ENCODE peak calls at places on chromosomes 6 and 20, in eight cellular contexts. One of them, this sample, is unnamed. For H3K4me1, the result is how much of the 10 kb centered on the place peaks cover.

GRCh38 chr20:35711588-35712209 is 12.5 kb downstream of the ROMO1 start:
- DNase-seq in osteoblast: no peak
- DNase-seq in pancreas: no peak
- DNase-seq in upper lobe of right lung: no peak
- DNase-seq in PC-9: no peak
- DNase-seq in body of pancreas: no peak
- DNase-seq in GM23248: peak
- DNase-seq in CD4-positive, CD25-positive, alpha-beta regulatory T cell: peak
- DNase-seq in this sample: no peak

GRCh38 chr6:76230711-76231110 is 158.2 kb upstream of the IMPG1 start:
- DNase-seq in osteoblast: no peak
- DNase-seq in pancreas: peak
- DNase-seq in upper lobe of right lung: no peak
- DNase-seq in PC-9: no peak
- DNase-seq in body of pancreas: peak
- DNase-seq in GM23248: no peak
- DNase-seq in CD4-positive, CD25-positive, alpha-beta regulatory T cell: no peak
- DNase-seq in this sample: no peak

GRCh38 chr6:170087946-170088348 is 202.9 kb downstream of the DLL1 start:
- DNase-seq in osteoblast: peak
- DNase-seq in pancreas: no peak
- DNase-seq in upper lobe of right lung: peak
- DNase-seq in PC-9: no peak
- DNase-seq in body of pancreas: peak
- DNase-seq in GM23248: no peak
- DNase-seq in CD4-positive, CD25-positive, alpha-beta regulatory T cell: peak
- DNase-seq in this sample: no peak

GRCh38 chr6:11772109-11772830 is 6.3 kb downstream of the ADTRP start:
- DNase-seq in osteoblast: peak
- DNase-seq in pancreas: no peak
- DNase-seq in upper lobe of right lung: no peak
- DNase-seq in PC-9: peak
- DNase-seq in body of pancreas: no peak
- DNase-seq in GM23248: peak
- DNase-seq in CD4-positive, CD25-positive, alpha-beta regulatory T cell: no peak
- DNase-seq in this sample: peak

GRCh38 chr6:411402-412145 is 20.0 kb downstream of the IRF4 start:
- DNase-seq in osteoblast: no peak
- DNase-seq in pancreas: no peak
- DNase-seq in upper lobe of right lung: peak
- DNase-seq in PC-9: no peak
- DNase-seq in body of pancreas: no peak
- DNase-seq in GM23248: peak
- DNase-seq in CD4-positive, CD25-positive, alpha-beta regulatory T cell: no peak
- DNase-seq in this sample: no peak

GRCh38 chr6:75505426-75505825 is 11.8 kb upstream of the FILIP1 start:
- DNase-seq in osteoblast: no peak
- DNase-seq in pancreas: no peak
- DNase-seq in upper lobe of right lung: no peak
- DNase-seq in PC-9: no peak
- DNase-seq in body of pancreas: no peak
- DNase-seq in GM23248: no peak
- DNase-seq in CD4-positive, CD25-positive, alpha-beta regulatory T cell: no peak
- DNase-seq in this sample: no peak

GRCh38 chr6:77619114-77619513 is 33.7 kb upstream of the MEI4 start:
- DNase-seq in osteoblast: no peak
- DNase-seq in pancreas: no peak
- DNase-seq in upper lobe of right lung: no peak
- DNase-seq in PC-9: no peak
- DNase-seq in body of pancreas: no peak
- DNase-seq in GM23248: no peak
- DNase-seq in CD4-positive, CD25-positive, alpha-beta regulatory T cell: no peak
- DNase-seq in this sample: no peak

GRCh38 chr6:1310628-1311399 is 1.1 kb upstream of the FOXQ1 start:
- DNase-seq in osteoblast: peak
- DNase-seq in pancreas: peak
- DNase-seq in upper lobe of right lung: peak
- DNase-seq in PC-9: peak
- DNase-seq in body of pancreas: peak
- DNase-seq in GM23248: peak
- DNase-seq in CD4-positive, CD25-positive, alpha-beta regulatory T cell: no peak
- DNase-seq in this sample: no peak

GRCh38 chr20:49450281-49450707 is 32.2 kb downstream of the KCNB1 start:
- DNase-seq in osteoblast: no peak
- DNase-seq in pancreas: no peak
- DNase-seq in upper lobe of right lung: no peak
- DNase-seq in PC-9: no peak
- DNase-seq in body of pancreas: no peak
- DNase-seq in GM23248: no peak
- DNase-seq in CD4-positive, CD25-positive, alpha-beta regulatory T cell: no peak
- DNase-seq in this sample: no peak

GRCh38 chr20:58718121-58718563 is 25.5 kb downstream of the NPEPL1 start:
- DNase-seq in osteoblast: no peak
- DNase-seq in pancreas: no peak
- DNase-seq in upper lobe of right lung: no peak
- DNase-seq in PC-9: no peak
- DNase-seq in body of pancreas: peak
- DNase-seq in GM23248: no peak
- DNase-seq in CD4-positive, CD25-positive, alpha-beta regulatory T cell: no peak
- DNase-seq in this sample: peak

GRCh38 chr20:18738888-18739287 is 74.7 kb upstream of the SCP2D1 start:
- DNase-seq in osteoblast: no peak
- DNase-seq in pancreas: no peak
- DNase-seq in upper lobe of right lung: no peak
- DNase-seq in PC-9: no peak
- DNase-seq in body of pancreas: no peak
- DNase-seq in GM23248: no peak
- DNase-seq in CD4-positive, CD25-positive, alpha-beta regulatory T cell: no peak
- DNase-seq in this sample: no peak

GRCh38 chr6:119037264-119037663 is 41.2 kb downstream of the FAM184A start:
- DNase-seq in osteoblast: no peak
- DNase-seq in pancreas: no peak
- DNase-seq in upper lobe of right lung: no peak
- DNase-seq in PC-9: no peak
- DNase-seq in body of pancreas: no peak
- DNase-seq in GM23248: no peak
- DNase-seq in CD4-positive, CD25-positive, alpha-beta regulatory T cell: no peak
- DNase-seq in this sample: no peak

GRCh38 chr6:48472121-48472520 is 361.1 kb upstream of the PTCHD4 start:
- DNase-seq in osteoblast: no peak
- DNase-seq in pancreas: no peak
- DNase-seq in upper lobe of right lung: no peak
- DNase-seq in PC-9: no peak
- DNase-seq in body of pancreas: no peak
- DNase-seq in GM23248: no peak
- DNase-seq in CD4-positive, CD25-positive, alpha-beta regulatory T cell: no peak
- DNase-seq in this sample: no peak

GRCh38 chr20:20637998-20638397 is 74.4 kb downstream of the RALGAPA2 start:
- DNase-seq in osteoblast: no peak
- DNase-seq in pancreas: no peak
- DNase-seq in upper lobe of right lung: no peak
- DNase-seq in PC-9: no peak
- DNase-seq in body of pancreas: no peak
- DNase-seq in GM23248: no peak
- DNase-seq in CD4-positive, CD25-positive, alpha-beta regulatory T cell: no peak
- DNase-seq in this sample: no peak

GRCh38 chr6:43627008-43627825 is 1.8 kb downstream of the GTPBP2 start:
- DNase-seq in osteoblast: peak
- DNase-seq in pancreas: peak
- DNase-seq in upper lobe of right lung: peak
- DNase-seq in PC-9: peak
- DNase-seq in body of pancreas: peak
- DNase-seq in GM23248: peak
- DNase-seq in CD4-positive, CD25-positive, alpha-beta regulatory T cell: no peak
- DNase-seq in this sample: peak

GRCh38 chr20:1815502-1816085 is 79.6 kb upstream of the SIRPA start:
- DNase-seq in osteoblast: no peak
- DNase-seq in pancreas: no peak
- DNase-seq in upper lobe of right lung: no peak
- DNase-seq in PC-9: no peak
- DNase-seq in body of pancreas: no peak
- DNase-seq in GM23248: no peak
- DNase-seq in CD4-positive, CD25-positive, alpha-beta regulatory T cell: no peak
- DNase-seq in this sample: no peak

GRCh38 chr6:116030745-116031144 is 29.9 kb downstream of the FRK start:
- DNase-seq in osteoblast: no peak
- DNase-seq in pancreas: no peak
- DNase-seq in upper lobe of right lung: no peak
- DNase-seq in PC-9: no peak
- DNase-seq in body of pancreas: no peak
- DNase-seq in GM23248: no peak
- DNase-seq in CD4-positive, CD25-positive, alpha-beta regulatory T cell: no peak
- DNase-seq in this sample: no peak

GRCh38 chr20:32481311-32482103 is 103.6 kb downstream of the NOL4L start:
- DNase-seq in osteoblast: peak
- DNase-seq in pancreas: no peak
- DNase-seq in upper lobe of right lung: no peak
- DNase-seq in PC-9: no peak
- DNase-seq in body of pancreas: peak
- DNase-seq in GM23248: peak
- DNase-seq in CD4-positive, CD25-positive, alpha-beta regulatory T cell: no peak
- DNase-seq in this sample: no peak

GRCh38 chr6:138229663-138230194 is 11.4 kb upstream of the PBOV1 start:
- DNase-seq in osteoblast: no peak
- DNase-seq in pancreas: no peak
- DNase-seq in upper lobe of right lung: no peak
- DNase-seq in PC-9: no peak
- DNase-seq in body of pancreas: no peak
- DNase-seq in GM23248: no peak
- DNase-seq in CD4-positive, CD25-positive, alpha-beta regulatory T cell: no peak
- DNase-seq in this sample: no peak

GRCh38 chr6:79946773-79947190 is 571 bp downstream of the ELOVL4 start:
- DNase-seq in osteoblast: peak
- DNase-seq in pancreas: no peak
- DNase-seq in upper lobe of right lung: no peak
- DNase-seq in PC-9: no peak
- DNase-seq in body of pancreas: peak
- DNase-seq in GM23248: peak
- DNase-seq in CD4-positive, CD25-positive, alpha-beta regulatory T cell: peak
- DNase-seq in this sample: no peak

GRCh38 chr6:9482030-9482731 is 932.7 kb downstream of the TFAP2A start:
- DNase-seq in osteoblast: no peak
- DNase-seq in pancreas: no peak
- DNase-seq in upper lobe of right lung: no peak
- DNase-seq in PC-9: peak
- DNase-seq in body of pancreas: no peak
- DNase-seq in GM23248: peak
- DNase-seq in CD4-positive, CD25-positive, alpha-beta regulatory T cell: no peak
- DNase-seq in this sample: no peak

GRCh38 chr20:22716824-22717351 is 132.5 kb upstream of the FOXA2 start:
- DNase-seq in osteoblast: no peak
- DNase-seq in pancreas: no peak
- DNase-seq in upper lobe of right lung: peak
- DNase-seq in PC-9: peak
- DNase-seq in body of pancreas: no peak
- DNase-seq in GM23248: no peak
- DNase-seq in CD4-positive, CD25-positive, alpha-beta regulatory T cell: no peak
- DNase-seq in this sample: no peak
- H3K4me3 ChIP-seq in osteoblast: no peak
- H3K4me3 ChIP-seq in pancreas: no peak
- H3K4me3 ChIP-seq in upper lobe of right lung: no peak
- H3K4me3 ChIP-seq in PC-9: no peak
- H3K4me3 ChIP-seq in body of pancreas: no peak
- H3K4me3 ChIP-seq in GM23248: no peak
- H3K4me3 ChIP-seq in CD4-positive, CD25-positive, alpha-beta regulatory T cell: no peak
- H3K4me3 ChIP-seq in this sample: no peak

GRCh38 chr6:136783021-136783420 is 9.3 kb downstream of the MAP3K5 start:
- DNase-seq in osteoblast: no peak
- DNase-seq in pancreas: no peak
- DNase-seq in upper lobe of right lung: no peak
- DNase-seq in PC-9: no peak
- DNase-seq in body of pancreas: no peak
- DNase-seq in GM23248: no peak
- DNase-seq in CD4-positive, CD25-positive, alpha-beta regulatory T cell: no peak
- DNase-seq in this sample: no peak
- H3K27ac ChIP-seq in osteoblast: peak
- H3K27ac ChIP-seq in pancreas: peak
- H3K27ac ChIP-seq in upper lobe of right lung: peak
- H3K27ac ChIP-seq in PC-9: peak
- H3K27ac ChIP-seq in body of pancreas: no peak
- H3K27ac ChIP-seq in GM23248: no peak
- H3K27ac ChIP-seq in CD4-positive, CD25-positive, alpha-beta regulatory T cell: no peak
- H3K27ac ChIP-seq in this sample: no peak

DNA sequence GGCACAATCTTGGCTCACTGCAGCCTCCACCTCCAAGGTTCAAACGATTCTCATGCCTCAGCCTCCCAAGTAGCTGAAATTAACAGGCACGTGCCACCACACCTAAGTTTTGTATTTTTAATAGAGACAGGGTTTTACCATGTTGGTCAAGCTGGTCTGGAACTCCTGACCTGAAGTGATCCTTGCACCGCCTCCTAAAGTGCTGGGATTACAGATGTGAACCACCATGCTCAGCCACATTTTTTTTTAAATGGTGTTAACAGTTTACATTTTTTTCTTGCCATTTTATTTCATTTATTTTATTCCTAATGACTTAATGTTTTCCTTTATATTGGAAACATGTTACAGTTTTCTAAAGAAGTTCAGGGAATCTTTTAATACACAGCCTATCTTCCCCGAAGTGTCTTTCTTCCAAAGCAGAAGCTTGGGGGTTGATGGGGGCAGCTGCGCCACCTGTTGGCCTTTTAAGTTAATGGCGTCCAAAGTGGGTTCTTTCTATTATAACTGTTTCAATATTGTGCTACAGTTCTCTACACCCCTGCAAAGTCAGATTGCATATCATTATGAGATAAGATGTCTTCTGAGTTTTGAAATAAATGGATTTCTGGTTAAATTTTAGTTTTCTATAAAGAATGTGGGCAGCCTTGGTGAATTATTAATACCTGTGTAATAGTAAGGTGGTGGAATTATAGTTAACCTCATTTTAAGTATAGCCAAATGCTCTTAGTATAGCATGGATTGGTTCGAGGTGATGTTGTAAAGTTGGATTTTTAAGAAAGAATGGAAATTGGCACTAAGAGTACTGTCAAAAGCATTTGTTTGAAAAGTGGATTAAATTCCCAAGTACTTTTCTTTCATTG is 42.0 kb upstream of the PLCG1 start:
- DNase-seq in osteoblast: no peak
- DNase-seq in pancreas: peak
- DNase-seq in upper lobe of right lung: no peak
- DNase-seq in PC-9: peak
- DNase-seq in body of pancreas: peak
- DNase-seq in GM23248: peak
- DNase-seq in CD4-positive, CD25-positive, alpha-beta regulatory T cell: peak
- DNase-seq in this sample: peak
- H3K4me1 ChIP-seq in osteoblast: under half
- H3K4me1 ChIP-seq in pancreas: under half
- H3K4me1 ChIP-seq in upper lobe of right lung: under half
- H3K4me1 ChIP-seq in PC-9: under half
- H3K4me1 ChIP-seq in body of pancreas: under half
- H3K4me1 ChIP-seq in GM23248: under half
- H3K4me1 ChIP-seq in CD4-positive, CD25-positive, alpha-beta regulatory T cell: under half
- H3K4me1 ChIP-seq in this sample: under half

DNA sequence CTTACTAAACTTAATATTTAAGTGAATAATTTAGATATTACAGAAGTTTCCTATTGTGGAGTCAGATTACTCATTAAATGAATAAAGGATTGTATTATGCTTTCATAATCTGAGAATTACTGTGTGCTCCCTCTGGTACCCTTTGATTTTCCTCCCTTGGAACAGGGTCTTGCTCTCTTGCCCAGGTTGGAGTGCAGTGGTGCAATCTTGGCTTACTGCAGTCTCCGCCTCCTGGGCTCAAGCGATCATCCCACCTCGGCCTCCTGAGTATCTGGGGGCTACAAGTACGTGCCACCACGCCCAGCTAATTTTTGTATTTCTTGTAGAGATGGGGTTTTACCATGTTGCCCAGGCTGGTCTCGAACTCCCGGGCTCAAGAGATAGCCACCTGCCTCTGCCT is 9.6 kb downstream of the WTAP start:
- DNase-seq in osteoblast: no peak
- DNase-seq in pancreas: no peak
- DNase-seq in upper lobe of right lung: no peak
- DNase-seq in PC-9: no peak
- DNase-seq in body of pancreas: no peak
- DNase-seq in GM23248: no peak
- DNase-seq in CD4-positive, CD25-positive, alpha-beta regulatory T cell: no peak
- DNase-seq in this sample: no peak
- H3K4me3 ChIP-seq in osteoblast: no peak
- H3K4me3 ChIP-seq in pancreas: no peak
- H3K4me3 ChIP-seq in upper lobe of right lung: no peak
- H3K4me3 ChIP-seq in PC-9: no peak
- H3K4me3 ChIP-seq in body of pancreas: no peak
- H3K4me3 ChIP-seq in GM23248: no peak
- H3K4me3 ChIP-seq in CD4-positive, CD25-positive, alpha-beta regulatory T cell: peak
- H3K4me3 ChIP-seq in this sample: no peak

This sample was measured in psoas muscle.